ENCODE peak calls at places on chromosome 1, in ten cellular contexts. Y is heart left ventricle, A is AG09319, P is colonic mucosa, Q is Caco-2, H is cardiac fibroblast, G is H9, X is Calu3, W is cardiac muscle cell, V is mucosa of descending colon. B is an unnamed sample.
A peak's percentile ranks its signal among the peaks of the same experiment; 100 is the strongest.

GRCh38 chr1:147771216-147772125 is 11.1 kb upstream of the GJA5 start:
- DNase-seq in Y (peak; percentile 88), A (no peak), P (no peak), Q (no peak), H (peak; percentile 19), G (no peak), X (no peak), W (peak; percentile 14), V (no peak), B (no peak)

GRCh38 chr1:17090844-17091243 is 28.4 kb downstream of the PADI2 start:
- DNase-seq in Y (no peak), A (no peak), P (no peak), Q (no peak), H (no peak), G (no peak), X (no peak), W (peak; percentile 6), V (no peak), B (no peak)

GRCh38 chr1:164794310-164794709 is 235.3 kb downstream of the PBX1 start:
- DNase-seq in Y (no peak), A (peak; percentile 84), P (no peak), Q (no peak), H (peak; percentile 93), G (no peak), X (peak; percentile 23), W (peak; percentile 94), V (no peak), B (no peak)

GRCh38 chr1:165851034-165851658 is 23.7 kb downstream of the UCK2 start:
- DNase-seq in Y (no peak), A (no peak), P (no peak), Q (no peak), H (peak; percentile 19), G (no peak), X (no peak), W (no peak), V (no peak), B (no peak)

GRCh38 chr1:117128323-117129079 is 7.0 kb upstream of the TRIM45 start:
- DNase-seq in Y (no peak), A (no peak), P (no peak), Q (no peak), H (peak; percentile 72), G (no peak), X (no peak), W (peak; percentile 69), V (no peak), B (no peak)

GRCh38 chr1:228321895-228322294 is 84.7 kb downstream of the TRIM11 start:
- DNase-seq in Y (no peak), A (no peak), P (no peak), Q (peak; percentile 27), H (no peak), G (no peak), X (no peak), W (no peak), V (no peak), B (no peak)

GRCh38 chr1:165659581-165659895 is 28.5 kb downstream of the MGST3 start:
- DNase-seq in Y (no peak), A (no peak), P (no peak), Q (no peak), H (no peak), G (peak; percentile 48), X (no peak), W (no peak), V (no peak), B (no peak)

GRCh38 chr1:246580497-246581047 is 14.3 kb downstream of the CNST start:
- DNase-seq in Y (no peak), A (no peak), P (no peak), Q (no peak), H (no peak), G (no peak), X (no peak), W (no peak), V (no peak), B (no peak)

DNA sequence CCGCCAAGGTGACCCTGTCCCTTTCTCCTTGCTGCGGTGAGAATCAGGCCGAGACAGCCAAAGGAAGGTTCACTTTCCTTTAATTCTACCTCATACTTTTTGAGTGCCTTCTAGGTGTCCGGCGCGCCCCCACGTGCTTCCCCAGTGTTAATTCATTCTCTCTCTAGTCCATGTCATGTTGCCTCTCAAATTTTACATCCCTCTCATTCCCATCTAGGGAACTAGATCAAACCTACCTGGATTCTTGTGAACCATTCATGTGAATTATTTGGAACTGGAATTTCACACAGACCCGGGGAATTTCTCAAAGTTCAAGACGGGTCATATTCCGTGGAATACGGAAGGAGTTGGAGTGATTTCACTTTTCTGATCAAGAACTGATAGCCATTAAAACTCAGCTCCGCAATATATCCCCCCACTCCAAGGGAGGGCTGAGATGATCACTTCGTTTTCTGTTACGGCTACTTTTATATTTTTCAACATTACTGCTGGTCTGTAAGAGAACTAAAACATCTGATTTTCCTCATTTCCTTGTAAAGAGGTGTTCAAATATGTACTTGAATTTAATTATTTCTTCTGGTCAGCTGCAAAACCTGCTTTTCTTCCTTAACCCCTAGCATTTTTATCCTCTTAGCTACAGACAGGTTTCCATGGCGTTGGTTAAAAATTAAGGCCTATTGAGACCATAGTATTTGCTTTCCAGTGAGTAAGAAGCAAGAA is 1.0 kb upstream of the ENO1 start:
- DNase-seq in Y (no peak), A (no peak), P (no peak), Q (no peak), H (no peak), G (no peak), X (no peak), W (no peak), V (no peak), B (no peak)
- TF ChIP-seq CTCF in Y (peak; percentile 12), A (peak; percentile 2), P (no peak), Q (peak; percentile 24), H (no peak), G (peak; percentile 30), X (no peak), W (peak; percentile 33), V (no peak), B (no peak)

GRCh38 chr1:192311281-192311680 is 5.5 kb upstream of the RGS21 start:
- DNase-seq in Y (no peak), A (no peak), P (no peak), Q (no peak), H (peak; percentile 84), G (no peak), X (peak; percentile 25), W (peak; percentile 82), V (no peak), B (no peak)
- TF ChIP-seq CTCF in Y (peak; percentile 43), A (peak; percentile 15), P (no peak), Q (no peak), H (peak; percentile 61), G (peak; percentile 50), X (peak; percentile 36), W (peak; percentile 76), V (no peak), B (no peak)

DNA sequence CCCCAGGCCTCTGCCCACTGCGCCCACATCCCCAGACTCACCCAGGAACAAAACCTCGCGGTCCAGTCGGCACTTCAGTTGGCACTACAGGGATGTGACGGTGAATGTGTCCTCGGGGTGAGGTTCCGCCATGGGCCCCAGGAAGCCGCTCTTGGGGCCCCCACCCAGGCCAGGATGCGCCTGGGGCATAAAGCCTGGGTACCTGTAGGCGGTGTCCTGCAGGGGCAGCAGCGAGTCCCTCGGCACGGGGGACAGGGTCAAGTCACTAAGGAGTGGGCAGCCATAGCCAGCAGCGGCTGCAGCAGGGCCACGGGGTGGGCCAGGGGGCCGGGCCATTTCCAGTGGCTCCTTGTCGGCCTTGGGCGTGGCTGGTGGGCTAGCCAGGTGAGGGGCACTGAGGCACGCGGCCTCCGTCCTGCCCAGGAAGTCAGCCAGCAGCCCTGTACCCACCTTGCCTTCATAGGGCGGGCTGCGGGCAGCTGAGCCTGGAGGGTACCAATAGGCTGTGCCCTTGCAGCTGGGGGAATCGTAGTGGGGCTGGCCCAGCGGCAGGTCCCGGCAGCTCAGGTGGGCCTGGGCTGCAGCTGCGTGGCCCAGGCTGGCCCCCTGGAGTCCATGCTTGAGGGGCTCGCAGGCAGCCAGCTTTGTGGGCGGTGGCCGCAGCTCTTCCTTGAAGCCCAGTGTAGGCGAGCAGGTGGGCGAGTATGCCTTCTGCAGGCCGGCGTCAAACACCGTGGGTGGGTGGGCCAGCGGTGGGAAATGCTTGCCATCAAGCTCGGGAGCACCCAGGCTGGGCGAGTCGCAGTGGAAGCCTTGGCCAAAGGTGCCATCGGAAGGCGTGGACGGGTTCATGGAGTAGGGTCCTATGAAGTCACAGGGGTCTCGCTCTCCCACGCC is 56.5 kb downstream of the AHDC1 start:
- DNase-seq in Y (no peak), A (no peak), P (no peak), Q (no peak), H (no peak), G (no peak), X (no peak), W (no peak), V (no peak), B (no peak)
- TF ChIP-seq CTCF in Y (no peak), A (no peak), P (no peak), Q (no peak), H (peak; percentile 15), G (peak; percentile 61), X (no peak), W (peak; percentile 3), V (no peak), B (peak; percentile 26)

DNA sequence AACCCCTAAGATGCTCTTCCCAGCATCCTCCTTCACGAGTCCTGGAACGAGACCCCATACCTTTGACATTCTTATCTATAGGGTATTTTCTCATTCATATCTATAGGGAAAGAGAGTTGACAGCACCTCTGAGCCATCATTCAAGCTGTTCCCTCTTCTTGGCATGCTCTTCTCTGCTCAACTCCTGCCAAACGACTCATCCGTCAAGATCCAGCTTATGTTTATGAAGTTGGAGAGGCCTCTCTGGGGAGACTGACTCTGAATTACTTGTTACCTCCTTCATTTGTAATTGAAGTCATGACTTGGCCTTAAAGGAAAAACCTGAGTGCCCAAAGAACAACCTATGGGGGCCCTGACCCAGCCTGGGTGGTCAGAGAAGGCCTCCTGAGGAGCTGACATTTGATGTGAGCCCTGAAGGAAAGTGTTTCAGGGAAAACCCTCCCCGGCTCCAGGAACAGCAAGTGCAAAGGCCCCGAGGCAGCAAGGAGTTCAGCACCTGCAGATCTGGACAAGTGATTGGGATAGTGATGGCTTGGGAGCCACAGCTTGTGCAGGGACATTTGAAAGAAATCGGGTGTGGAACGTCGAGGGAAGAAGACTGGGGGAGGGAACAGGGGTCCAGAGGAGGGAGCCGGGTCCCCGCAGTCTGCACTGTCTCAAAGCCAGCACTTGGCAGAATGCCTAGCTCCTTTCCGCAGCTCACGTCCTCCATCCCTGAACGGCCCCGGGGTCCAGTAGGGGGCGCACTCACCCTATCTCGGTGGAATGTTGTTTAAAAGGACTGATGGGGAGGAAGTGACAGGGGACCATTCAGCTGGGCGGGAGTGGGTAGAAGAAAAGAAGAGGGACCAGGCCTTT is 14.0 kb upstream of the CDA start:
- DNase-seq in Y (peak; percentile 91), A (no peak), P (peak; percentile 95), Q (peak; percentile 59), H (peak; percentile 77), G (peak; percentile 92), X (peak; percentile 87), W (peak; percentile 87), V (peak; percentile 94), B (peak; percentile 60)
- TF ChIP-seq CTCF in Y (peak; percentile 67), A (peak; percentile 40), P (peak; percentile 49), Q (peak; percentile 65), H (peak; percentile 91), G (peak; percentile 95), X (peak; percentile 60), W (peak; percentile 90), V (peak; percentile 68), B (peak; percentile 54)

B was measured in mesothelial cell of epicardium.